ENCODE peak calls at places on chromosome 21, in four cellular contexts. X is epithelial cell of esophagus, F is fibroblast of pulmonary artery, S is left ventricle myocardium inferior. R is an unnamed sample.

GRCh38 chr21:38282921-38283320 is 26.1 kb downstream of the KCNJ15 start:
- DNase-seq in X (peak; percentile 55), F (peak; percentile 81), S (no peak), R (no peak)

GRCh38 chr21:39452207-39452964 is 616 bp downstream of the SH3BGR start:
- DNase-seq in X (peak; percentile 14), F (peak; percentile 80), S (no peak), R (no peak)

GRCh38 chr21:38503588-38503987 is 5.3 kb upstream of the ERG start:
- DNase-seq in X (no peak), F (peak; percentile 79), S (no peak), R (no peak)

GRCh38 chr21:35046223-35046690 is 2.8 kb downstream of the RUNX1 start:
- DNase-seq in X (no peak), F (no peak), S (no peak), R (no peak)

GRCh38 chr21:33212159-33212851 is 17.4 kb upstream of the IFNAR2 start:
- DNase-seq in X (peak; percentile 82), F (peak; percentile 61), S (no peak), R (no peak)

GRCh38 chr21:35079181-35079580 is 30.1 kb upstream of the RUNX1 start:
- DNase-seq in X (no peak), F (no peak), S (no peak), R (no peak)

GRCh38 chr21:38937844-38938243 is 132.1 kb downstream of the ETS2 start:
- DNase-seq in X (no peak), F (no peak), S (no peak), R (no peak)

GRCh38 chr21:34834852-34835501 is 166.2 kb downstream of the CLIC6 start:
- DNase-seq in X (no peak), F (no peak), S (no peak), R (no peak)

GRCh38 chr21:31395268-31395667 is 51.2 kb upstream of the TIAM1 start:
- DNase-seq in X (no peak), F (no peak), S (no peak), R (no peak)

GRCh38 chr21:32524010-32524719 is 61.2 kb downstream of the TCP10L start:
- DNase-seq in X (peak; percentile 79), F (peak; percentile 96), S (peak; percentile 41), R (no peak)

GRCh38 chr21:38478782-38479181 is 19.5 kb downstream of the ERG start:
- DNase-seq in X (peak; percentile 100), F (peak; percentile 86), S (no peak), R (no peak)

GRCh38 chr21:40846566-40847411 is at the start of gene DSCAM:
- DNase-seq in X (peak; percentile 62), F (no peak), S (no peak), R (no peak)

GRCh38 chr21:34534522-34534921 is 22.5 kb upstream of the KCNE1 start:
- DNase-seq in X (no peak), F (no peak), S (no peak), R (no peak)

GRCh38 chr21:41442496-41443186 is 16.6 kb downstream of the MX1 start:
- DNase-seq in X (no peak), F (no peak), S (no peak), R (no peak)

GRCh38 chr21:18468775-18469174 is 65.2 kb upstream of the TMPRSS15 start:
- DNase-seq in X (no peak), F (no peak), S (no peak), R (no peak)

GRCh38 chr21:28106370-28106890 is 886.2 kb downstream of the LTN1 start:
- DNase-seq in X (no peak), F (no peak), S (no peak), R (no peak)

GRCh38 chr21:31912501-31912900 is 39.7 kb downstream of the HUNK start:
- DNase-seq in X (no peak), F (no peak), S (no peak), R (no peak)

GRCh38 chr21:28943631-28944030 is 49.0 kb downstream of the LTN1 start:
- DNase-seq in X (no peak), F (peak; percentile 80), S (no peak), R (no peak)

GRCh38 chr21:32994305-32994704 is 31.4 kb upstream of the OLIG2 start:
- DNase-seq in X (peak; percentile 22), F (peak; percentile 50), S (no peak), R (no peak)

GRCh38 chr21:21715286-21715969 is 717.2 kb downstream of the NCAM2 start:
- DNase-seq in X (no peak), F (peak; percentile 91), S (no peak), R (no peak)

GRCh38 chr21:8993943-8994639 is 1527.3 kb upstream of the TPTE start:
- DNase-seq in X (no peak), F (no peak), S (no peak), R (no peak)

GRCh38 chr21:27346041-27346448 is 379.2 kb upstream of the ADAMTS5 start:
- DNase-seq in X (peak; percentile 29), F (peak; percentile 35), S (no peak), R (no peak)

GRCh38 chr21:31252611-31253010 is 91.5 kb downstream of the TIAM1 start:
- DNase-seq in X (no peak), F (no peak), S (no peak), R (no peak)

GRCh38 chr21:40272037-40272436 is 404.8 kb downstream of the PCP4 start:
- DNase-seq in X (no peak), F (no peak), S (no peak), R (no peak)

GRCh38 chr21:37821791-37822450 is 94.3 kb downstream of the KCNJ6 start:
- DNase-seq in X (peak; percentile 79), F (no peak), S (no peak), R (no peak)

GRCh38 chr21:38958940-38959685 is 153.4 kb downstream of the ETS2 start:
- DNase-seq in X (peak; percentile 72), F (peak; percentile 89), S (no peak), R (peak; percentile 20)

GRCh38 chr21:40548134-40548533 is 298.8 kb downstream of the DSCAM start:
- DNase-seq in X (no peak), F (no peak), S (no peak), R (no peak)

GRCh38 chr21:27570306-27570868 is 603.5 kb upstream of the ADAMTS5 start:
- DNase-seq in X (peak; percentile 93), F (peak; percentile 92), S (peak; percentile 65), R (peak; percentile 14)

GRCh38 chr21:35427320-35428040 is 378.4 kb upstream of the RUNX1 start:
- DNase-seq in X (no peak), F (peak; percentile 34), S (peak; percentile 24), R (no peak)

GRCh38 chr21:29676395-29676794 is 263.4 kb downstream of the GRIK1 start:
- DNase-seq in X (no peak), F (no peak), S (no peak), R (no peak)

GRCh38 chr21:33234618-33235520 is 5.1 kb downstream of the IFNAR2 start:
- DNase-seq in X (no peak), F (no peak), S (no peak), R (no peak)

GRCh38 chr21:16418663-16419062 is 688.9 kb downstream of the USP25 start:
- DNase-seq in X (no peak), F (no peak), S (no peak), R (no peak)
- H3K4me3 ChIP-seq in X (no peak overlapping the region), F (peak overlapping the region; percentile 69), S (peak overlapping the region; percentile 69), R (no peak overlapping the region)

GRCh38 chr21:44297525-44298290 is 2.1 kb upstream of the PFKL start:
- DNase-seq in X (peak; percentile 87), F (peak; percentile 86), S (peak; percentile 88), R (peak; percentile 87)

GRCh38 chr21:44296916-44297315 is 2.9 kb upstream of the PFKL start:
- DNase-seq in X (no peak), F (no peak), S (no peak), R (no peak)

GRCh38 chr21:44299458-44300261 is at the start of gene PFKL:
- DNase-seq in X (peak; percentile 59), F (peak; percentile 38), S (peak; percentile 79), R (peak; percentile 69)

GRCh38 chr21:44299085-44299457 is 782 bp upstream of the PFKL start:
- DNase-seq in X (peak; percentile 20), F (peak; percentile 26), S (no peak), R (no peak)

DNA sequence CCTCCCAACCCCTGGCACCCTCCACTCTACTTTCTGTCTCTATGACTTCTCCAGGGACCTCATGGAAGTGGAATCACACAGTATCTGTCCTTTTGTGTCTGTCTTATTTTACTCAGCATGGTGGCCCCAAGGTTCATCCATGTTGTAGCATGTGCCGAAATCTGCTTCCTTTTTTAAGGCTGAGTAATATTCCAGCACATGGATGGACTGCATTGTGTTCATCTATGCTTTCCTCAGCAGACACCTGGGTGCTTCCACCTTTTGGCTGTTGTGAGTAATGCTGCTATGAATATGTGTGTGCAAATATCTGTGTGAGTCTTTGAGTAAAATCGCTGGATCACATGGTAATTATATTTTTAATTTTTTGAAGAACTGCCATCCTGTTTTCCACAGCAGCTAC is 1.6 kb upstream of the PFKL start:
- DNase-seq in X (peak; percentile 52), F (peak; percentile 23), S (no peak), R (no peak)
- H3K4me3 ChIP-seq in X (no peak overlapping the region), F (no peak overlapping the region), S (no peak overlapping the region), R (no peak overlapping the region)

DNA sequence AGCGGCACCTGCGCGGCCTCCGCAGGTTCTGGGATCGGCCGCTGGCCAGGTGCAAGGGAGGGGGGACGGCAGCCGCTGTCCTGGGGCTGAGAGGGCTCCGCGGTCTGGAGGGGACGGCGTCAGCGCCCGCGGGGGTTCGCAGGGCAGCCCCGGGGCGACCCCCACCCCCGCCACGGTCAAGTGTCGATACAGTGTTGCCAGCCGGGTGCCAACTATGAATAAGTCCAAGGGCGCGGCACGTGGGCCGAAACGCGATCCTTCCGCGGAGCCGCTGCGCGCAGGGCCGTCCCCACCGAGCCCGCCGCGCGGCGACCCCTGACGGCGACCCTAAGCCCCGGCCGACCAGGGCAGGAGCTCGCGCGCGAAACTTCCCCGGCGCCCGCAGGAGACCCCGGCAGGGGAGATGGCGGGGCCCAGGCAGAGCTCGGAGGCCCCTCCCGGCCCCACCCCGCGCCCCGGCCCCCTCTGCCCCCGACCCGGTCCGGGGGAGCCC is 664 bp upstream of the AGPAT3 start:
- DNase-seq in X (peak; percentile 56), F (no peak), S (peak; percentile 53), R (peak; percentile 88)
- H3K4me3 ChIP-seq in X (peak overlapping the region; percentile 43), F (peak overlapping the region; percentile 47), S (peak overlapping the region; percentile 90), R (peak overlapping the region; percentile 34)

DNA sequence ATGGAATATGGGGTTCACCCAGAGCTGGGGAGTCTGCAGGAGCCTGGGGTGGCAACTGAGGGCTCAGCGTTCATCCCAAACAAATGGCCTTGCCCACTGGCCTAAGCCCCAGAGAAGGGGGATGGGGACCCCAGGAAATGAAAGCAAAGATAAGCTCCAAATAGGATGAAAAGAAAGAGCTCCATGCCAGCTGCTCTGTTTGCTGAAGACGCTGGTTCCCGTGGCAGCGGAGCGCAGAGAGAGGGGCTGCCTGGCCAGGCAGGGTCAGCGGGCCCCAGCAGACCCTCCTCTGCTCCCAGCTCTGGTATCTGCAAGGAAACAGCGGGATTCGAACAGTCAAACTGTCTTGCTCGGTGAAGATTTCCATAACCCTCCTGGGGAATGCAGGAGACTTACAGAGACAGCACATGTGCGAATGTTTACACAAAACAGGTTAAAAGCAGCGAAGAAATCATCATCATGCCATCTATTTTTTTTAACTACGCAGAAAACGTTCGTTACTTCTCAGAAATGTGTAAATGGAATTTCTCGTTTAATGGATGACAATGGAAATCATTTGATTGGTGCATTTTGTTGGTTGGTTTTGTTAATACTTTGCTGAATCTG is 94.4 kb downstream of the PDE9A start:
- DNase-seq in X (no peak), F (no peak), S (no peak), R (no peak)
- H3K4me3 ChIP-seq in X (no peak overlapping the region), F (no peak overlapping the region), S (no peak overlapping the region), R (no peak overlapping the region)